ENCODE peak calls at places on chromosomes 4 and X, in eight cellular contexts. One of them, this sample, is unnamed.

GRCh38 chr4:128277856-128278255 is 9.8 kb downstream of the PGRMC2 start:
- DNase-seq in left ventricle myocardium inferior: no peak
- DNase-seq in GM23248: no peak
- DNase-seq in activated CD8-positive, alpha-beta T cell treated with anti-CD3 and anti-CD28 coated beads, Interleukin-2, amount 10 ng/mL, durations not matched to agents 7 days and 5 days: no peak
- DNase-seq in progenitor cell of endocrine pancreas: no peak
- DNase-seq in endodermal cell: no peak
- DNase-seq in ureter: no peak
- DNase-seq in myocyte: no peak
- DNase-seq in this sample: no peak

GRCh38 chrX:6644411-6644810 is 109.5 kb upstream of the VCX3A start:
- DNase-seq in activated CD8-positive, alpha-beta T cell treated with anti-CD3 and anti-CD28 coated beads, Interleukin-2, amount 10 ng/mL, durations not matched to agents 7 days and 5 days: no peak
- DNase-seq in ureter: no peak
- DNase-seq in myocyte: no peak
- DNase-seq in left ventricle myocardium inferior: no peak
- DNase-seq in GM23248: no peak
- DNase-seq in endodermal cell: peak
- DNase-seq in progenitor cell of endocrine pancreas: no peak
- DNase-seq in this sample: no peak

GRCh38 chr4:143402776-143403550 is 66.3 kb downstream of the GAB1 start:
- DNase-seq in GM23248: peak
- DNase-seq in progenitor cell of endocrine pancreas: no peak
- DNase-seq in ureter: no peak
- DNase-seq in myocyte: peak
- DNase-seq in endodermal cell: no peak
- DNase-seq in activated CD8-positive, alpha-beta T cell treated with anti-CD3 and anti-CD28 coated beads, Interleukin-2, amount 10 ng/mL, durations not matched to agents 7 days and 5 days: no peak
- DNase-seq in left ventricle myocardium inferior: no peak
- DNase-seq in this sample: no peak

GRCh38 chrX:68196939-68197791 is 236.1 kb downstream of the OPHN1 start:
- DNase-seq in endodermal cell: peak
- DNase-seq in ureter: no peak
- DNase-seq in myocyte: peak
- DNase-seq in GM23248: peak
- DNase-seq in progenitor cell of endocrine pancreas: peak
- DNase-seq in activated CD8-positive, alpha-beta T cell treated with anti-CD3 and anti-CD28 coated beads, Interleukin-2, amount 10 ng/mL, durations not matched to agents 7 days and 5 days: peak
- DNase-seq in left ventricle myocardium inferior: no peak
- DNase-seq in this sample: peak

GRCh38 chr4:145930592-145930991 is 8.0 kb downstream of the ZNF827 start:
- DNase-seq in progenitor cell of endocrine pancreas: no peak
- DNase-seq in activated CD8-positive, alpha-beta T cell treated with anti-CD3 and anti-CD28 coated beads, Interleukin-2, amount 10 ng/mL, durations not matched to agents 7 days and 5 days: no peak
- DNase-seq in ureter: no peak
- DNase-seq in GM23248: peak
- DNase-seq in left ventricle myocardium inferior: peak
- DNase-seq in myocyte: no peak
- DNase-seq in endodermal cell: no peak
- DNase-seq in this sample: no peak

GRCh38 chr4:1567808-1568581 is 116.1 kb downstream of the FAM53A start:
- DNase-seq in GM23248: peak
- DNase-seq in ureter: no peak
- DNase-seq in left ventricle myocardium inferior: no peak
- DNase-seq in progenitor cell of endocrine pancreas: no peak
- DNase-seq in endodermal cell: peak
- DNase-seq in activated CD8-positive, alpha-beta T cell treated with anti-CD3 and anti-CD28 coated beads, Interleukin-2, amount 10 ng/mL, durations not matched to agents 7 days and 5 days: no peak
- DNase-seq in myocyte: no peak
- DNase-seq in this sample: no peak

GRCh38 chrX:74535633-74536141 is 78.7 kb downstream of the RLIM start:
- DNase-seq in activated CD8-positive, alpha-beta T cell treated with anti-CD3 and anti-CD28 coated beads, Interleukin-2, amount 10 ng/mL, durations not matched to agents 7 days and 5 days: peak
- DNase-seq in left ventricle myocardium inferior: peak
- DNase-seq in GM23248: peak
- DNase-seq in progenitor cell of endocrine pancreas: no peak
- DNase-seq in endodermal cell: peak
- DNase-seq in ureter: peak
- DNase-seq in myocyte: peak
- DNase-seq in this sample: peak

GRCh38 chr4:173443121-173443520 is 44.2 kb upstream of the SCRG1 start:
- DNase-seq in GM23248: no peak
- DNase-seq in left ventricle myocardium inferior: no peak
- DNase-seq in progenitor cell of endocrine pancreas: no peak
- DNase-seq in activated CD8-positive, alpha-beta T cell treated with anti-CD3 and anti-CD28 coated beads, Interleukin-2, amount 10 ng/mL, durations not matched to agents 7 days and 5 days: no peak
- DNase-seq in ureter: no peak
- DNase-seq in myocyte: no peak
- DNase-seq in endodermal cell: no peak
- DNase-seq in this sample: no peak

GRCh38 chr4:23775694-23776093 is 114.2 kb downstream of the PPARGC1A start:
- DNase-seq in activated CD8-positive, alpha-beta T cell treated with anti-CD3 and anti-CD28 coated beads, Interleukin-2, amount 10 ng/mL, durations not matched to agents 7 days and 5 days: no peak
- DNase-seq in endodermal cell: peak
- DNase-seq in progenitor cell of endocrine pancreas: no peak
- DNase-seq in ureter: no peak
- DNase-seq in left ventricle myocardium inferior: no peak
- DNase-seq in myocyte: no peak
- DNase-seq in GM23248: no peak
- DNase-seq in this sample: no peak

GRCh38 chr4:141955696-141956095 is 319.3 kb downstream of the IL15 start:
- DNase-seq in endodermal cell: no peak
- DNase-seq in activated CD8-positive, alpha-beta T cell treated with anti-CD3 and anti-CD28 coated beads, Interleukin-2, amount 10 ng/mL, durations not matched to agents 7 days and 5 days: no peak
- DNase-seq in progenitor cell of endocrine pancreas: no peak
- DNase-seq in myocyte: no peak
- DNase-seq in GM23248: no peak
- DNase-seq in left ventricle myocardium inferior: no peak
- DNase-seq in ureter: no peak
- DNase-seq in this sample: no peak

GRCh38 chr4:184649971-184650855 is 675 bp downstream of the PRIMPOL start:
- DNase-seq in myocyte: peak
- DNase-seq in endodermal cell: peak
- DNase-seq in GM23248: peak
- DNase-seq in activated CD8-positive, alpha-beta T cell treated with anti-CD3 and anti-CD28 coated beads, Interleukin-2, amount 10 ng/mL, durations not matched to agents 7 days and 5 days: peak
- DNase-seq in progenitor cell of endocrine pancreas: no peak
- DNase-seq in ureter: no peak
- DNase-seq in left ventricle myocardium inferior: no peak
- DNase-seq in this sample: peak

GRCh38 chr4:27595956-27596355 is 735.3 kb downstream of the STIM2 start:
- DNase-seq in left ventricle myocardium inferior: no peak
- DNase-seq in ureter: no peak
- DNase-seq in progenitor cell of endocrine pancreas: no peak
- DNase-seq in activated CD8-positive, alpha-beta T cell treated with anti-CD3 and anti-CD28 coated beads, Interleukin-2, amount 10 ng/mL, durations not matched to agents 7 days and 5 days: no peak
- DNase-seq in myocyte: no peak
- DNase-seq in GM23248: no peak
- DNase-seq in endodermal cell: no peak
- DNase-seq in this sample: no peak

GRCh38 chrX:131816551-131817136 is 206.5 kb upstream of the STK26 start:
- DNase-seq in activated CD8-positive, alpha-beta T cell treated with anti-CD3 and anti-CD28 coated beads, Interleukin-2, amount 10 ng/mL, durations not matched to agents 7 days and 5 days: peak
- DNase-seq in endodermal cell: no peak
- DNase-seq in progenitor cell of endocrine pancreas: no peak
- DNase-seq in ureter: peak
- DNase-seq in left ventricle myocardium inferior: no peak
- DNase-seq in GM23248: peak
- DNase-seq in myocyte: no peak
- DNase-seq in this sample: no peak

GRCh38 chrX:21798677-21799219 is 40.7 kb upstream of the MBTPS2 start:
- DNase-seq in endodermal cell: no peak
- DNase-seq in activated CD8-positive, alpha-beta T cell treated with anti-CD3 and anti-CD28 coated beads, Interleukin-2, amount 10 ng/mL, durations not matched to agents 7 days and 5 days: no peak
- DNase-seq in left ventricle myocardium inferior: no peak
- DNase-seq in progenitor cell of endocrine pancreas: no peak
- DNase-seq in ureter: no peak
- DNase-seq in myocyte: peak
- DNase-seq in GM23248: peak
- DNase-seq in this sample: peak

GRCh38 chrX:154135458-154136229 is 8.4 kb upstream of the OPN1LW start:
- DNase-seq in endodermal cell: no peak
- DNase-seq in myocyte: peak
- DNase-seq in activated CD8-positive, alpha-beta T cell treated with anti-CD3 and anti-CD28 coated beads, Interleukin-2, amount 10 ng/mL, durations not matched to agents 7 days and 5 days: no peak
- DNase-seq in progenitor cell of endocrine pancreas: no peak
- DNase-seq in ureter: no peak
- DNase-seq in left ventricle myocardium inferior: no peak
- DNase-seq in GM23248: peak
- DNase-seq in this sample: no peak

GRCh38 chr4:10048931-10049655 is 27.8 kb upstream of the SLC2A9 start:
- DNase-seq in GM23248: no peak
- DNase-seq in ureter: no peak
- DNase-seq in myocyte: no peak
- DNase-seq in endodermal cell: no peak
- DNase-seq in progenitor cell of endocrine pancreas: no peak
- DNase-seq in activated CD8-positive, alpha-beta T cell treated with anti-CD3 and anti-CD28 coated beads, Interleukin-2, amount 10 ng/mL, durations not matched to agents 7 days and 5 days: no peak
- DNase-seq in left ventricle myocardium inferior: no peak
- DNase-seq in this sample: no peak

GRCh38 chr4:139773560-139774318 is 108.1 kb downstream of the MGST2 start:
- DNase-seq in left ventricle myocardium inferior: no peak
- DNase-seq in ureter: no peak
- DNase-seq in GM23248: no peak
- DNase-seq in myocyte: no peak
- DNase-seq in progenitor cell of endocrine pancreas: no peak
- DNase-seq in endodermal cell: no peak
- DNase-seq in activated CD8-positive, alpha-beta T cell treated with anti-CD3 and anti-CD28 coated beads, Interleukin-2, amount 10 ng/mL, durations not matched to agents 7 days and 5 days: no peak
- DNase-seq in this sample: no peak

GRCh38 chrX:116230136-116230886 is 59.8 kb downstream of the AGTR2 start:
- DNase-seq in progenitor cell of endocrine pancreas: no peak
- DNase-seq in GM23248: no peak
- DNase-seq in endodermal cell: no peak
- DNase-seq in myocyte: no peak
- DNase-seq in left ventricle myocardium inferior: no peak
- DNase-seq in activated CD8-positive, alpha-beta T cell treated with anti-CD3 and anti-CD28 coated beads, Interleukin-2, amount 10 ng/mL, durations not matched to agents 7 days and 5 days: no peak
- DNase-seq in ureter: no peak
- DNase-seq in this sample: no peak

GRCh38 chrX:40772290-40772689 is 36.9 kb upstream of the MED14 start:
- DNase-seq in endodermal cell: no peak
- DNase-seq in activated CD8-positive, alpha-beta T cell treated with anti-CD3 and anti-CD28 coated beads, Interleukin-2, amount 10 ng/mL, durations not matched to agents 7 days and 5 days: no peak
- DNase-seq in ureter: no peak
- DNase-seq in progenitor cell of endocrine pancreas: no peak
- DNase-seq in myocyte: no peak
- DNase-seq in left ventricle myocardium inferior: no peak
- DNase-seq in GM23248: peak
- DNase-seq in this sample: peak

GRCh38 chr4:62256469-62256868 is 1056.3 kb downstream of the ADGRL3 start:
- DNase-seq in GM23248: no peak
- DNase-seq in progenitor cell of endocrine pancreas: no peak
- DNase-seq in activated CD8-positive, alpha-beta T cell treated with anti-CD3 and anti-CD28 coated beads, Interleukin-2, amount 10 ng/mL, durations not matched to agents 7 days and 5 days: no peak
- DNase-seq in myocyte: no peak
- DNase-seq in left ventricle myocardium inferior: no peak
- DNase-seq in ureter: no peak
- DNase-seq in endodermal cell: no peak
- DNase-seq in this sample: no peak

GRCh38 chr4:126610933-126611332 is 1021.8 kb upstream of the INTU start:
- DNase-seq in activated CD8-positive, alpha-beta T cell treated with anti-CD3 and anti-CD28 coated beads, Interleukin-2, amount 10 ng/mL, durations not matched to agents 7 days and 5 days: no peak
- DNase-seq in endodermal cell: no peak
- DNase-seq in GM23248: no peak
- DNase-seq in myocyte: no peak
- DNase-seq in progenitor cell of endocrine pancreas: no peak
- DNase-seq in left ventricle myocardium inferior: no peak
- DNase-seq in ureter: no peak
- DNase-seq in this sample: no peak

GRCh38 chr4:161252520-161253141 is 911.2 kb downstream of the FSTL5 start:
- DNase-seq in GM23248: peak
- DNase-seq in progenitor cell of endocrine pancreas: no peak
- DNase-seq in ureter: no peak
- DNase-seq in myocyte: peak
- DNase-seq in activated CD8-positive, alpha-beta T cell treated with anti-CD3 and anti-CD28 coated beads, Interleukin-2, amount 10 ng/mL, durations not matched to agents 7 days and 5 days: no peak
- DNase-seq in left ventricle myocardium inferior: no peak
- DNase-seq in endodermal cell: no peak
- DNase-seq in this sample: peak

GRCh38 chr4:106583567-106583966 is 215.0 kb upstream of the GIMD1 start:
- DNase-seq in endodermal cell: no peak
- DNase-seq in GM23248: peak
- DNase-seq in progenitor cell of endocrine pancreas: no peak
- DNase-seq in activated CD8-positive, alpha-beta T cell treated with anti-CD3 and anti-CD28 coated beads, Interleukin-2, amount 10 ng/mL, durations not matched to agents 7 days and 5 days: no peak
- DNase-seq in myocyte: peak
- DNase-seq in ureter: no peak
- DNase-seq in left ventricle myocardium inferior: no peak
- DNase-seq in this sample: peak

GRCh38 chr4:1052231-1052671 is 40.8 kb downstream of the FGFRL1 start:
- DNase-seq in GM23248: peak
- DNase-seq in ureter: no peak
- DNase-seq in myocyte: no peak
- DNase-seq in progenitor cell of endocrine pancreas: no peak
- DNase-seq in endodermal cell: no peak
- DNase-seq in left ventricle myocardium inferior: no peak
- DNase-seq in activated CD8-positive, alpha-beta T cell treated with anti-CD3 and anti-CD28 coated beads, Interleukin-2, amount 10 ng/mL, durations not matched to agents 7 days and 5 days: no peak
- DNase-seq in this sample: no peak

GRCh38 chr4:188399834-188400233 is 260.6 kb downstream of the TRIML1 start:
- DNase-seq in progenitor cell of endocrine pancreas: no peak
- DNase-seq in ureter: no peak
- DNase-seq in left ventricle myocardium inferior: no peak
- DNase-seq in myocyte: no peak
- DNase-seq in GM23248: no peak
- DNase-seq in endodermal cell: peak
- DNase-seq in activated CD8-positive, alpha-beta T cell treated with anti-CD3 and anti-CD28 coated beads, Interleukin-2, amount 10 ng/mL, durations not matched to agents 7 days and 5 days: no peak
- DNase-seq in this sample: no peak

GRCh38 chr4:3215256-3215655 is 33.7 kb upstream of the MSANTD1 start:
- DNase-seq in myocyte: no peak
- DNase-seq in endodermal cell: no peak
- DNase-seq in activated CD8-positive, alpha-beta T cell treated with anti-CD3 and anti-CD28 coated beads, Interleukin-2, amount 10 ng/mL, durations not matched to agents 7 days and 5 days: no peak
- DNase-seq in left ventricle myocardium inferior: no peak
- DNase-seq in ureter: no peak
- DNase-seq in progenitor cell of endocrine pancreas: no peak
- DNase-seq in GM23248: no peak
- DNase-seq in this sample: no peak

GRCh38 chrX:111555559-111555958 is 44.1 kb downstream of the SERTM2 start:
- DNase-seq in left ventricle myocardium inferior: no peak
- DNase-seq in activated CD8-positive, alpha-beta T cell treated with anti-CD3 and anti-CD28 coated beads, Interleukin-2, amount 10 ng/mL, durations not matched to agents 7 days and 5 days: no peak
- DNase-seq in ureter: no peak
- DNase-seq in myocyte: no peak
- DNase-seq in GM23248: no peak
- DNase-seq in progenitor cell of endocrine pancreas: no peak
- DNase-seq in endodermal cell: peak
- DNase-seq in this sample: no peak